ENCODE peak calls at places on chromosomes 3 and 15, in four cellular contexts. G, Y, A and F are unnamed samples.

GRCh38 chr15:74053941-74054529 is 28.3 kb downstream of the GOLGA6A start:
- DNase-seq in Y (peak; percentile 89), G (peak; percentile 21), A (peak; percentile 37), F (peak; percentile 94)

GRCh38 chr3:117074833-117075232 is 365.3 kb downstream of the TUSC7 start:
- DNase-seq in G (no peak), A (no peak), Y (no peak), F (no peak)

GRCh38 chr3:109900774-109901173 is 563.4 kb upstream of the DPPA4 start:
- DNase-seq in A (no peak), Y (no peak), G (no peak), F (no peak)

GRCh38 chr15:59244337-59244736 is 37.7 kb downstream of the LDHAL6B start:
- DNase-seq in G (peak; percentile 71), A (no peak), Y (no peak), F (no peak)

GRCh38 chr15:80183886-80184285 is 31.1 kb downstream of the FAH start:
- DNase-seq in Y (no peak), A (no peak), G (no peak), F (peak; percentile 35)

GRCh38 chr3:127168271-127168670 is 24.7 kb upstream of the PRR23E start:
- DNase-seq in G (no peak), A (no peak), Y (no peak), F (no peak)

GRCh38 chr15:88637841-88638625 is 783 bp upstream of the ISG20 start:
- DNase-seq in A (peak; percentile 78), G (no peak), Y (no peak), F (no peak)

GRCh38 chr15:84034831-84035753 is 200.5 kb upstream of the GOLGA6L4 start:
- DNase-seq in A (peak; percentile 6), G (no peak), Y (no peak), F (peak; percentile 17)

GRCh38 chr3:131543714-131544113 is 40.9 kb upstream of the MRPL3 start:
- DNase-seq in A (no peak), G (no peak), Y (no peak), F (no peak)

GRCh38 chr3:60423556-60423955 is 827.7 kb downstream of the FHIT start:
- DNase-seq in Y (no peak), G (no peak), A (no peak), F (no peak)

GRCh38 chr15:65551183-65551582 is 20.9 kb downstream of the HACD3 start:
- DNase-seq in G (no peak), A (no peak), Y (peak; percentile 74), F (no peak)

GRCh38 chr3:104291878-104292277 is 1074.8 kb upstream of the ALCAM start:
- DNase-seq in A (no peak), G (no peak), Y (no peak), F (no peak)

GRCh38 chr15:50907866-50908208 is 646 bp upstream of the AP4E1 start:
- DNase-seq in A (peak; percentile 44), G (no peak), Y (peak; percentile 53), F (no peak)

GRCh38 chr3:17038900-17039545 is 154.3 kb downstream of the PLCL2 start:
- DNase-seq in G (no peak), A (no peak), Y (no peak), F (no peak)

GRCh38 chr3:134846084-134846483 is 51.0 kb downstream of the EPHB1 start:
- DNase-seq in Y (no peak), A (no peak), G (no peak), F (no peak)

GRCh38 chr3:31903686-31904431 is 77.2 kb downstream of the OSBPL10 start:
- DNase-seq in Y (no peak), G (no peak), A (no peak), F (no peak)

GRCh38 chr15:77606142-77607034 is 26.3 kb downstream of the LINGO1 start:
- DNase-seq in Y (no peak), A (no peak), G (no peak), F (peak; percentile 63)

GRCh38 chr15:52505141-52505540 is 23.5 kb downstream of the MYO5A start:
- DNase-seq in G (no peak), A (no peak), Y (no peak), F (no peak)

GRCh38 chr3:141243295-141243707 is 11.7 kb downstream of the PXYLP1 start:
- DNase-seq in Y (peak; percentile 69), A (no peak), G (no peak), F (no peak)

GRCh38 chr15:59222106-59222505 is 15.5 kb downstream of the LDHAL6B start:
- DNase-seq in G (no peak), A (no peak), Y (no peak), F (no peak)

GRCh38 chr15:51341366-51342248 is at the start of gene GLDN:
- DNase-seq in A (no peak), G (no peak), Y (no peak), F (peak; percentile 80)

GRCh38 chr3:114320251-114320650 is 26.4 kb downstream of the TIGIT start:
- DNase-seq in A (no peak), G (no peak), Y (no peak), F (no peak)

GRCh38 chr15:67998599-67999122 is 55.5 kb upstream of the PIAS1 start:
- DNase-seq in Y (no peak), G (no peak), A (no peak), F (no peak)

GRCh38 chr3:99846472-99846871 is 28.8 kb downstream of the CMSS1 start:
- DNase-seq in G (no peak), A (peak; percentile 46), Y (no peak), F (no peak)

GRCh38 chr15:40593130-40593529 is 919 bp upstream of the KNL1 start:
- DNase-seq in G (no peak), Y (no peak), A (no peak), F (no peak)

GRCh38 chr3:71101014-71101413 is 482.5 kb downstream of the FOXP1 start:
- DNase-seq in G (no peak), A (no peak), Y (no peak), F (no peak)

GRCh38 chr3:136576279-136577009 is 175.7 kb downstream of the STAG1 start:
- DNase-seq in G (no peak), A (peak; percentile 70), Y (no peak), F (no peak)

GRCh38 chr3:42052132-42052866 is 38.9 kb upstream of the TRAK1 start:
- DNase-seq in G (no peak), Y (no peak), A (no peak), F (no peak)

GRCh38 chr15:80208758-80209734 is 43.0 kb downstream of the CTXND1 start:
- DNase-seq in A (no peak), G (no peak), Y (no peak), F (no peak)

GRCh38 chr3:127258733-127259132 is 29.1 kb downstream of the PRR20G start:
- DNase-seq in A (no peak), Y (no peak), G (no peak), F (no peak)

GRCh38 chr3:111326144-111326995 is 215.6 kb upstream of the CD96 start:
- DNase-seq in A (no peak), Y (no peak), G (no peak), F (no peak)
- TF ChIP-seq NFIC in A (no peak), Y (no peak), G (no peak), F (peak; percentile 84)

GRCh38 chr15:31607656-31608055 is 281.0 kb downstream of the KLF13 start:
- DNase-seq in Y (no peak), G (no peak), A (no peak), F (no peak)

GRCh38 chr15:31606942-31607497 is 280.4 kb downstream of the KLF13 start:
- DNase-seq in Y (no peak), A (no peak), G (no peak), F (no peak)

GRCh38 chr15:31609243-31609642 is 282.6 kb downstream of the KLF13 start:
- DNase-seq in A (no peak), G (no peak), Y (no peak), F (no peak)

GRCh38 chr15:31606261-31606669 is 279.6 kb downstream of the KLF13 start:
- DNase-seq in G (no peak), A (no peak), Y (no peak), F (no peak)

GRCh38 chr15:31605467-31605931 is 278.9 kb downstream of the KLF13 start:
- DNase-seq in A (no peak), Y (no peak), G (no peak), F (peak; percentile 30)
- TF ChIP-seq NFIC in A (no peak), Y (no peak), G (no peak), F (no peak)

GRCh38 chr15:85652457-85652856 is 142.3 kb downstream of the KLHL25 start:
- DNase-seq in A (no peak), G (no peak), Y (no peak), F (peak; percentile 45)

GRCh38 chr15:85646538-85647091 is 148.1 kb downstream of the KLHL25 start:
- DNase-seq in A (no peak), G (no peak), Y (no peak), F (peak; percentile 38)

GRCh38 chr15:85651551-85651950 is 143.2 kb downstream of the KLHL25 start:
- DNase-seq in G (no peak), A (no peak), Y (no peak), F (no peak)

DNA sequence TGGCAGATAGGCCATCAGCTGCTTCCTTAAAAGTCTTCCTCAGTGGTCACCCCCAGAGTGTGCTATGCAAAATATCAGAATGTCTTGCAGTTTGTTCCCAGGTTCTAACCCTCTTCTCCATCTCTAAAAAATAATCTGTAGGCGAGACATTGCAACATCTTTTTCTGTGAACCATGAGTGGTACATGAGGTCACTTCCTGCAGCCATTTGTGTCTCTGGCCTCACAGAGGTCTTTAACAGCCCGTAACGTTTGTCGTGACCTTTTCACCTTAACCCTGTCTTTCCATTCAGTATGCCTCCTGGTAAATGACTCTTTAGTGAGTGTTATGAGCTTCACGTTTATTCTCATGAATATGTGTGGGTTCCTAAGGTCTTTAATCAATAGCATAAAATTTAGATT is 145.4 kb downstream of the KLHL25 start:
- DNase-seq in Y (no peak), G (no peak), A (peak; percentile 74), F (no peak)
- TF ChIP-seq NFIC in Y (no peak), G (no peak), A (no peak), F (no peak)

GRCh38 chr3:36859494-36859893 is 85.4 kb downstream of the TRANK1 start:
- DNase-seq in Y (no peak), G (no peak), A (no peak), F (no peak)

GRCh38 chr3:36866358-36866757 is 78.5 kb downstream of the TRANK1 start:
- DNase-seq in G (no peak), Y (no peak), A (no peak), F (no peak)

GRCh38 chr3:36867810-36868209 is 77.0 kb downstream of the TRANK1 start:
- DNase-seq in A (no peak), G (no peak), Y (no peak), F (no peak)

GRCh38 chr3:36868614-36869436 is 76.0 kb downstream of the TRANK1 start:
- DNase-seq in G (peak; percentile 16), Y (peak; percentile 77), A (peak; percentile 17), F (peak; percentile 56)

DNA sequence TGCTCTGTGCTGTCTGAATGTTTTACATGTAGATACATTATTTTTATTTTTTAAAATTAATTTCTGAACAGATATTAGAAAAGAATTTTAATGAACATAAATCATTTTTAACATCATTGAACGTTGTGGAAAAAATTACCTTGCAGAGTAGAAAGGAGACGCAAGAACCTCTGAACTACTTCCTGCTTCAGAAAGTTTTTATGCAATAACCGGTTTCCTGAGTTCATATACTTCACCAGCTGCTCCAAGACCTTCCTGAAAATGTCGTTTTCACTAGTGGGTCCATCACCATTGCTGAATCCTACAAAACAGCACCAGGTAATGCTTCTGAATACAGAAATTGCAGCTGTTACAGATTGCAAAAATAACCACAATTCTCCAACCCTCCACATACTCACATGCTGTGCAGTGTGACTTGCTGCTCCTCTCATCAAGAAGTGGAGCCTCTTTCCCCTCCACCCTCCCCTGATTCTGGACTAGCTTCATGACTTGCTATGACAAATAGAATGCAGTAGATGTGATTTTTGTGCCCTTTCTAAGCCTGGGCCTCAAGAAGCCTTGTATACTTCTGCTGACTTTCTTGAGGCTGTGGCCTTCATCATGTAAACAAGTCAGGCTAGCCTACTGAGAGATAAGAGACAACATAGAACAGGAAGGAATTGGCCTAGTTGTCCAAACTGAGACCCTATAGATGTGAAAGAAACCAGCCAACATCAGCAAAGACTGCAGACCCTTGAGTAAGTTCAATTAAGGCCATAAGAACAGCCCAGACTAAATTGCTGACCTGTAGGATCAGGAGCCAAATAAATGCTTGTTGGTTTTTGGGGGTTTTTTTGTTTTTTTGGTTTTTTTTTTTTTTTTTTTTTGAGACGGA is 80.4 kb downstream of the TRANK1 start:
- DNase-seq in Y (no peak), A (no peak), G (no peak), F (no peak)
- TF ChIP-seq NFIC in Y (no peak), A (no peak), G (no peak), F (no peak)